ENCODE peak calls at places on chromosomes 5 and 9, in four cellular contexts. I, A, M and U are unnamed samples. For H3K4me1, the result is how much of the 10 kb centered on the place peaks cover.

GRCh38 chr5:158212915-158213314 is 354.0 kb upstream of the CLINT1 start:
- DNase-seq in I (peak), A (no peak), M (no peak), U (no peak)

GRCh38 chr9:134325096-134325812 is 1.0 kb upstream of the RXRA start:
- DNase-seq in I (peak), A (peak), M (peak), U (peak)

GRCh38 chr9:78542491-78543175 is 245.7 kb downstream of the PSAT1 start:
- DNase-seq in I (peak), A (no peak), M (no peak), U (no peak)

GRCh38 chr5:20276061-20276958 is 288.3 kb upstream of the CDH18 start:
- DNase-seq in I (peak), A (no peak), M (no peak), U (no peak)

GRCh38 chr5:118247468-118247867 is 740.9 kb downstream of the DTWD2 start:
- DNase-seq in I (no peak), A (no peak), M (no peak), U (peak)

GRCh38 chr5:174733836-174734235 is 9.5 kb downstream of the MSX2 start:
- DNase-seq in I (no peak), A (no peak), M (no peak), U (no peak)

GRCh38 chr9:5920860-5921328 is 30.2 kb downstream of the MLANA start:
- DNase-seq in I (no peak), A (no peak), M (no peak), U (no peak)

GRCh38 chr5:124580925-124581821 is 165.3 kb downstream of the ZNF608 start:
- DNase-seq in I (peak), A (peak), M (peak), U (no peak)

GRCh38 chr5:61256474-61256873 is 75.6 kb upstream of the ZSWIM6 start:
- DNase-seq in I (no peak), A (peak), M (no peak), U (peak)

GRCh38 chr5:157252741-157253465 is 13.0 kb upstream of the CYFIP2 start:
- DNase-seq in I (no peak), A (no peak), M (no peak), U (peak)

GRCh38 chr5:10352404-10353240 is 873 bp upstream of the MARCHF6 start:
- DNase-seq in I (peak), A (no peak), M (no peak), U (no peak)

GRCh38 chr5:132059696-132060500 is 557 bp upstream of the IL3 start:
- DNase-seq in I (no peak), A (no peak), M (no peak), U (no peak)

GRCh38 chr5:119743927-119744326 is 114.6 kb downstream of the FAM170A start:
- DNase-seq in I (peak), A (peak), M (no peak), U (no peak)

GRCh38 chr9:10804486-10804885 is 191.7 kb upstream of the PTPRD start:
- DNase-seq in I (no peak), A (no peak), M (no peak), U (no peak)

GRCh38 chr9:70402213-70402612 is 12.2 kb downstream of the KLF9 start:
- DNase-seq in I (no peak), A (no peak), M (no peak), U (no peak)

GRCh38 chr5:1666812-1667588 is 132.6 kb downstream of the MRPL36 start:
- DNase-seq in I (peak), A (peak), M (peak), U (no peak)

GRCh38 chr5:135222771-135223170 is 176.3 kb downstream of the MACROH2A1 start:
- DNase-seq in I (no peak), A (no peak), M (no peak), U (no peak)

GRCh38 chr5:7869474-7870136 is 657 bp downstream of the MTRR start:
- DNase-seq in I (peak), A (peak), M (no peak), U (no peak)

GRCh38 chr9:94142353-94142752 is 58.1 kb downstream of the PTPDC1 start:
- DNase-seq in I (no peak), A (no peak), M (no peak), U (no peak)

GRCh38 chr5:1479581-1480188 is 34.4 kb upstream of the SLC6A3 start:
- DNase-seq in I (peak), A (no peak), M (no peak), U (peak)

GRCh38 chr9:91059713-91060112 is 258.1 kb downstream of the SYK start:
- DNase-seq in I (no peak), A (no peak), M (no peak), U (no peak)

GRCh38 chr9:108416321-108416720 is 439.5 kb downstream of the ACTL7B start:
- DNase-seq in I (peak), A (no peak), M (no peak), U (no peak)

GRCh38 chr9:131273146-131273545 is 3.2 kb downstream of the FAM78A start:
- DNase-seq in I (no peak), A (no peak), M (no peak), U (peak)

GRCh38 chr9:85909390-85909789 is 31.6 kb upstream of the NAA35 start:
- DNase-seq in I (no peak), A (no peak), M (no peak), U (no peak)

GRCh38 chr5:45696206-45696836 is at the start of gene HCN1:
- DNase-seq in I (peak), A (peak), M (peak), U (peak)

GRCh38 chr5:672329-673139 is 20.6 kb downstream of the TPPP start:
- DNase-seq in I (peak), A (peak), M (peak), U (peak)

GRCh38 chr9:20689833-20690232 is 5.8 kb downstream of the FOCAD start:
- DNase-seq in I (no peak), A (no peak), M (no peak), U (no peak)

GRCh38 chr9:137031904-137032639 is at the start of gene FUT7:
- DNase-seq in I (no peak), A (no peak), M (no peak), U (no peak)

GRCh38 chr5:147455321-147455720 is 54.5 kb downstream of the DPYSL3 start:
- DNase-seq in I (peak), A (no peak), M (no peak), U (no peak)

GRCh38 chr5:68460147-68460760 is 244.7 kb downstream of the PIK3R1 start:
- DNase-seq in I (peak), A (peak), M (no peak), U (no peak)

GRCh38 chr9:133707065-133707760 is 30.9 kb downstream of the SARDH start:
- DNase-seq in I (no peak), A (no peak), M (peak), U (peak)

GRCh38 chr9:116372081-116372673 is 218.6 kb downstream of the PAPPA start:
- DNase-seq in I (no peak), A (no peak), M (no peak), U (no peak)

GRCh38 chr5:90968319-90968718 is 409.7 kb downstream of the ADGRV1 start:
- DNase-seq in I (no peak), A (no peak), M (no peak), U (no peak)

GRCh38 chr9:121862371-121862970 is 211.0 kb downstream of the DAB2IP start:
- DNase-seq in I (no peak), A (no peak), M (peak), U (no peak)

GRCh38 chr5:142826741-142827492 is 56.7 kb downstream of the ARHGAP26 start:
- DNase-seq in I (no peak), A (no peak), M (peak), U (peak)

GRCh38 chr5:78361226-78361993 is 993 bp downstream of the SCAMP1 start:
- DNase-seq in I (peak), A (peak), M (peak), U (peak)

GRCh38 chr9:37624073-37624472 is 26.7 kb upstream of the FRMPD1 start:
- DNase-seq in I (peak), A (no peak), M (no peak), U (no peak)
- H3K4me3 ChIP-seq in I (no peak), A (no peak), M (no peak), U (no peak)

GRCh38 chr9:72354704-72355103 is 10.3 kb downstream of the ZFAND5 start:
- DNase-seq in I (no peak), A (no peak), M (no peak), U (no peak)

GRCh38 chr9:72355153-72355552 is 9.9 kb downstream of the ZFAND5 start:
- DNase-seq in I (no peak), A (no peak), M (no peak), U (no peak)

GRCh38 chr9:72353455-72354116 is 11.4 kb downstream of the ZFAND5 start:
- DNase-seq in I (no peak), A (no peak), M (no peak), U (no peak)

GRCh38 chr9:72352911-72353388 is 12.1 kb downstream of the ZFAND5 start:
- DNase-seq in I (peak), A (no peak), M (no peak), U (no peak)

DNA sequence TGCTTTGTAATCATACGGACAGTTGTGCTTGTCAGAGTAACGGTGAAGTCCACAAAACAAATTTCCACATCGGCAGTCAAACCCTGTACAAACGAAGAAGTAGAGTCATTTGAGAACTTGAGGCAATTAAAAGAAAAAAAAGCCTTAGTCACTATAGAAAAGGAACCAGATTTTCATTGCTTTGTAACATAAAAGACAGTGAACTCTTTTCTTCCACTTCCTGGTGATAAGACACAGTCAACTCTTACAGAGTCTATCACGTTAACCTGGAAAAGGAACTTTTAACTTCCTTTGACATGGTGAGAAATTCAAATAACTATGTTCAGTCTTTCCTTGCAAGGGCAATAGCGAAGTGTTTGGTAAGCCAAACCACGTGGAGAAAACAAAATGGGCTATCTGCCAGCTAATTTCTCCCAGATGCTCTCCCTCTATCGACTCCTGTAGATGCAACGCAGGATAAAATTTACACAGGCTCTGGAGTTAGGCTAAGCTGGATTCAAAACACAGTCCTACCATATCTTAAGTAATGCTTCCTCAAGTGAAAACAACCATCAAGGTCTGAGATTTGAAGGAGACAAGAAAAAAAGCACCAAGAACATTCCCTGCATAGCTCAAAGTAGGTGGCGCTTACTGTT is 8.9 kb downstream of the ZFAND5 start:
- DNase-seq in I (no peak), A (no peak), M (no peak), U (no peak)
- H3K4me1 ChIP-seq in I (under half), A (half or more), M (under half), U (under half)

GRCh38 chr5:155827949-155828348 is 499.0 kb upstream of the SGCD start:
- DNase-seq in I (no peak), A (no peak), M (no peak), U (no peak)

GRCh38 chr5:155834271-155834975 is 492.5 kb upstream of the SGCD start:
- DNase-seq in I (no peak), A (no peak), M (no peak), U (no peak)

GRCh38 chr5:155836404-155836803 is 490.6 kb upstream of the SGCD start:
- DNase-seq in I (no peak), A (no peak), M (no peak), U (no peak)

GRCh38 chr5:155838394-155838793 is 488.6 kb upstream of the SGCD start:
- DNase-seq in I (no peak), A (no peak), M (no peak), U (no peak)

GRCh38 chr5:155833282-155833681 is 493.7 kb upstream of the SGCD start:
- DNase-seq in I (peak), A (no peak), M (no peak), U (no peak)
- H3K27ac ChIP-seq in I (no peak), A (no peak), M (no peak), U (no peak)

GRCh38 chr9:33220681-33221567 is 19.0 kb upstream of the SPINK4 start:
- DNase-seq in I (no peak), A (no peak), M (no peak), U (peak)
- H3K4me3 ChIP-seq in I (no peak), A (no peak), M (no peak), U (no peak)

DNA sequence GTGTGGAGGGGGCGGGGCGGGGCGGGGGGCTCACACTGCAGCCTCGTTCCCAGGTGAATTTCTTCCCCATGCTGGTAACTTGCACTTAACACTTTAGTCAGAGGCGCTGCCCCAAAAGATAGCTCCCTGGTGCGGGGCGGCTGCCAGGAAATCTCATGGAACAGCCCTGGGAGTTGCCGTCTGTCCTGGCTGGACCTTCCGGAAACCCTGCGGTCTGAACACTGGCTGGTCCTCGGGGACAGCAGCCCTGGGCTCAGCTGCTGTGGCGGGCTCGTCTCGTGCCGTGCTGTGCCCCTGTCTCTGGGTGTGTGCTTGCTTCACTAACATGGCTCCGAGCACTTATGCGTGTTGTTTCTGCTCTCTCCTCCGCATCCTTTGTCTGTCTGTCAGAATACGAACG is 25.8 kb downstream of the PTGES2 start:
- DNase-seq in I (no peak), A (peak), M (no peak), U (peak)
- H3K4me1 ChIP-seq in I (under half), A (half or more), M (under half), U (under half)